ENCODE peak calls at places on chromosomes 12 and 14, in eight cellular contexts. G is uterus, F is lower lobe of right lung, I is AG04450, M is HL-60, L is cardiac muscle cell, X is astrocyte, W is A673. C is an unnamed sample.

GRCh38 chr14:61064866-61065265 is 83.8 kb downstream of the SLC38A6 start:
- DNase-seq in M (no peak), L (no peak), I (no peak), X (no peak), G (no peak), F (no peak), W (no peak), C (no peak)

GRCh38 chr12:20132818-20133217 is 235.5 kb upstream of the PDE3A start:
- DNase-seq in L (no peak), W (no peak), F (no peak), X (no peak), G (no peak), I (no peak), M (no peak), C (no peak)

GRCh38 chr12:96177013-96177412 is 17.2 kb upstream of the ELK3 start:
- DNase-seq in W (no peak), L (peak), I (no peak), G (no peak), F (no peak), X (peak), M (peak), C (no peak)

GRCh38 chr12:6766651-6767300 is 613 bp downstream of the PTMS start:
- DNase-seq in W (peak), G (peak), L (peak), I (no peak), X (peak), F (peak), M (no peak), C (peak)

GRCh38 chr14:99786423-99787051 is 6.7 kb upstream of the EML1 start:
- DNase-seq in M (no peak), I (no peak), G (peak), X (no peak), L (no peak), F (no peak), W (no peak), C (no peak)

GRCh38 chr12:104793280-104793679 is 164.8 kb downstream of the SLC41A2 start:
- DNase-seq in W (no peak), X (peak), M (no peak), F (no peak), L (peak), G (no peak), I (no peak), C (no peak)

GRCh38 chr14:102922490-102923200 is at the start of gene AMN:
- DNase-seq in X (no peak), W (no peak), G (no peak), L (peak), M (no peak), F (peak), I (no peak), C (no peak)

GRCh38 chr12:111160350-111161142 is 208.3 kb downstream of the PHETA1 start:
- DNase-seq in G (no peak), X (no peak), I (no peak), F (no peak), L (no peak), W (no peak), M (no peak), C (no peak)

GRCh38 chr14:55625481-55625880 is 45.5 kb downstream of the KTN1 start:
- DNase-seq in W (no peak), M (no peak), L (no peak), F (no peak), X (no peak), G (no peak), I (no peak), C (no peak)

GRCh38 chr12:54560374-54560858 is 11.0 kb downstream of the PDE1B start:
- DNase-seq in M (peak), F (peak), I (no peak), X (peak), W (peak), G (peak), L (peak), C (peak)

GRCh38 chr14:69650948-69651369 is 39.6 kb downstream of the SUSD6 start:
- DNase-seq in X (no peak), W (no peak), I (no peak), L (peak), F (no peak), G (no peak), M (no peak), C (peak)

GRCh38 chr14:103802353-103802752 is 45.0 kb downstream of the PPP1R13B start:
- DNase-seq in W (no peak), L (no peak), F (no peak), X (no peak), G (no peak), M (no peak), I (no peak), C (no peak)

GRCh38 chr12:131137836-131138637 is 184.3 kb downstream of the ADGRD1 start:
- DNase-seq in I (no peak), L (peak), M (no peak), W (no peak), G (peak), X (no peak), F (no peak), C (no peak)

GRCh38 chr14:81206115-81206514 is 14.6 kb downstream of the GTF2A1 start:
- DNase-seq in M (no peak), G (no peak), X (no peak), W (no peak), I (no peak), L (no peak), F (no peak), C (no peak)

GRCh38 chr12:66942741-66943465 is 264.0 kb upstream of the GRIP1 start:
- DNase-seq in F (no peak), I (no peak), L (no peak), W (no peak), X (no peak), G (no peak), M (no peak), C (no peak)

GRCh38 chr14:77641534-77642341 is 25.3 kb upstream of the SPTLC2 start:
- DNase-seq in M (peak), W (peak), I (no peak), F (peak), L (peak), G (peak), X (peak), C (peak)

GRCh38 chr14:67187210-67187609 is 2.0 kb upstream of the GARIN2 start:
- DNase-seq in M (no peak), G (peak), W (peak), I (no peak), L (peak), X (peak), F (no peak), C (no peak)

GRCh38 chr12:8985213-8985612 is 4.1 kb upstream of the KLRG1 start:
- DNase-seq in L (no peak), X (no peak), G (no peak), F (no peak), I (no peak), M (no peak), W (no peak), C (no peak)

GRCh38 chr14:73424453-73424852 is 33.9 kb downstream of the NUMB start:
- DNase-seq in L (peak), F (no peak), I (no peak), X (no peak), W (no peak), G (no peak), M (no peak), C (no peak)

GRCh38 chr12:6688543-6688999 is 604 bp downstream of the ZNF384 start:
- DNase-seq in L (no peak), X (peak), F (peak), G (no peak), W (no peak), I (no peak), M (no peak), C (peak)

GRCh38 chr12:76883151-76883550 is 4.3 kb upstream of the CSRP2 start:
- DNase-seq in L (peak), W (no peak), X (peak), G (no peak), I (no peak), M (no peak), F (no peak), C (no peak)

GRCh38 chr12:48925218-48925871 is at the start of gene FKBP11:
- DNase-seq in X (peak), I (no peak), F (peak), W (peak), M (no peak), G (peak), L (peak), C (peak)

GRCh38 chr14:61186793-61187641 is 94.1 kb downstream of the TMEM30B start:
- DNase-seq in G (no peak), I (no peak), L (no peak), X (no peak), F (no peak), W (no peak), M (no peak), C (no peak)

DNA sequence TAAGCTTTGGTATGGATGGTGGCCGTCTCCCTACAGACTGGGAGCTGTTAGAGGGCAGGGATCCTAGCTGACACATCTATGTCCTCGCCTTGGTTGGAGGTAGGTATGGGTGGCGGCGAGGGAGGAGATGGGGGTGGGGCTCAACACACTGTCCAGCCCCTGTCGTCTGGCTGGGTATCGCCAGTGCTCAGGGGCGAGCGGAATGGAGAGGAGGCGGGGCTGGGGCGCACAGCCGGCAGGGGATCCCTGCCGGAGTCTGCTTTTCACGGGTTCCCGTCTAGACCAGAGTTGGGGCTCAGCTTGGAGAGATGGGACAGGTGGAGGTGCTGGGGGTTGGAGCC is 16.1 kb downstream of the TAMALIN start:
- DNase-seq in L (no peak), W (no peak), F (no peak), I (no peak), X (no peak), M (no peak), G (peak), C (no peak)
- H3K4me3 ChIP-seq in L (peak), W (peak), F (peak), I (peak), X (peak), M (peak), G (peak), C (peak)

GRCh38 chr12:57127101-57127709 is 1.1 kb upstream of the LRP1 start:
- DNase-seq in F (peak), I (no peak), W (no peak), M (no peak), L (no peak), G (peak), X (no peak), C (peak)

GRCh38 chr12:57126561-57126960 is 1.7 kb upstream of the LRP1 start:
- DNase-seq in W (no peak), X (no peak), F (no peak), L (no peak), M (no peak), I (no peak), G (no peak), C (no peak)

GRCh38 chr12:57129311-57130288 is 1.3 kb downstream of the LRP1 start:
- DNase-seq in W (no peak), F (no peak), G (peak), X (no peak), M (no peak), I (no peak), L (no peak), C (no peak)

GRCh38 chr12:57127710-57128518 is at the start of gene LRP1:
- DNase-seq in W (peak), G (peak), M (no peak), F (peak), L (peak), I (no peak), X (peak), C (peak)

DNA sequence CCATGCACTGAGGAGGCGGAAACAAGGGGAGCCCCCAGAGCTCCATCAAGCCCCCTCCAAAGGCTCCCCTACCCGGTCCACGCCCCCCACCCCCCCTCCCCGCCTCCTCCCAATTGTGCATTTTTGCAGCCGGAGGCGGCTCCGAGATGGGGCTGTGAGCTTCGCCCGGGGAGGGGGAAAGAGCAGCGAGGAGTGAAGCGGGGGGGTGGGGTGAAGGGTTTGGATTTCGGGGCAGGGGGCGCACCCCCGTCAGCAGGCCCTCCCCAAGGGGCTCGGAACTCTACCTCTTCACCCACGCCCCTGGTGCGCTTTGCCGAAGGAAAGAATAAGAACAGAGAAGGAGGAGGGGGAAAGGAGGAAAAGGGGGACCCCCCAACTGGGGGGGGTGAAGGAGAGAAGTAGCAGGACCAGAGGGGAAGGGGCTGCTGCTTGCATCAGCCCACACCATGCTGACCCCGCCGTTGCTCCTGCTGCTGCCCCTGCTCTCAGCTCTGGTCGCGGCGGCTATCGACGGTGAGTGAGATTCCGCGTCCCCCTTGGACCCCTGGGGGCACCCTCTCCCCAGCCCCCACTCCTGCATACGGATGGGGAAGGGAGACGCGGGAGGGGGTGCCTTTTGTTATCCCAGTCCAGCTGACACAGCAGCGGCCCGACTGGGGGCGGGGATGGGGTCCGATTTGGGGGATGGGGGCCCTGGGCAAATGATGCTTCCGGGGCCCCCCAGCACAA is 400 bp downstream of the LRP1 start:
- DNase-seq in W (no peak), F (no peak), I (no peak), M (no peak), X (no peak), G (no peak), L (no peak), C (no peak)
- H3K27ac ChIP-seq in W (peak), F (peak), I (peak), M (no peak), X (peak), G (peak), L (no peak), C (peak)

DNA sequence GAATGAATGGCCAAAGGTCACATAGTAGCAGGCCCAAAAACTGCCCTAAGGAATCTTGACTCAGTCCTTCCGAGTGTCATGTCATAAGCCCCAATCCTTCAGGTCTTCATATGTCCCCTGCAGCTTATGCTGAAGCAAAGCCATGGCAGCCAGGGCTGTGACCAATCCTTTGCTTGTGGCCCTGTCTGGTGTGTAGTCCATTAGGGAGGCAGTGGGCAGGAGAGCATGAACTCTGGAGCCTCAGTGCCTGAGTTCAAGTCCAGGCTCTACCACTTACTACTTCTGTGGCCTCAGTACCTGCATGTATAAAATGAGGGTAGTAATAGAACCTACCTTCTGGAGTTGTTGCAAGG is 20.3 kb downstream of the PLEKHG3 start:
- DNase-seq in G (no peak), I (no peak), F (no peak), X (no peak), M (no peak), W (no peak), L (no peak), C (no peak)
- H3K4me3 ChIP-seq in G (no peak), I (no peak), F (no peak), X (no peak), M (no peak), W (no peak), L (no peak), C (no peak)

DNA sequence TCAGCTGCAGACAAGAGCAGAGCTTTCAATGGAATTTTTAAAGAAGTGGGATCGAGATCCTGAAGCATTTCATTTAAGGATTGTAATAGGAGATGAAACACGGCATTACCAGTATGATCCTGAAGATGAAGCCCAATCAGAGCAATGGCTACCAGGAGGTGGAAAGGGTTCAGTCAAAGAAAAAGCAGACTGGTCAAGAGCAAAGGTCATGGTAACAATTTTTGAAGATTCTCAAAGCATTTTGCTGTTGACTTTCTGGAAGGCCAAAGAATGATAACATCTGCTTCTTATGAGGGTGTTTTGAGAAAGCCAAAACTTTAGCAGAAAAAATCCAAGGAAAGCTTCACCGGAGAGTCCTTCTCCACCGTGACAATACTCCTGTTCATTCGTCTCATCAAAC is 204.3 kb upstream of the EEA1 start:
- DNase-seq in W (no peak), L (no peak), M (no peak), I (no peak), F (no peak), G (no peak), X (no peak), C (no peak)
- H3K27ac ChIP-seq in W (no peak), L (no peak), M (peak), I (no peak), F (no peak), G (no peak), X (no peak), C (no peak)

GRCh38 chr12:64825143-64826011 is 930 bp downstream of the TBC1D30 start:
- DNase-seq in W (no peak), M (no peak), X (no peak), G (no peak), L (no peak), I (no peak), F (no peak), C (no peak)
- H3K4me3 ChIP-seq in W (peak), M (peak), X (no peak), G (peak), L (peak), I (no peak), F (peak), C (peak)

DNA sequence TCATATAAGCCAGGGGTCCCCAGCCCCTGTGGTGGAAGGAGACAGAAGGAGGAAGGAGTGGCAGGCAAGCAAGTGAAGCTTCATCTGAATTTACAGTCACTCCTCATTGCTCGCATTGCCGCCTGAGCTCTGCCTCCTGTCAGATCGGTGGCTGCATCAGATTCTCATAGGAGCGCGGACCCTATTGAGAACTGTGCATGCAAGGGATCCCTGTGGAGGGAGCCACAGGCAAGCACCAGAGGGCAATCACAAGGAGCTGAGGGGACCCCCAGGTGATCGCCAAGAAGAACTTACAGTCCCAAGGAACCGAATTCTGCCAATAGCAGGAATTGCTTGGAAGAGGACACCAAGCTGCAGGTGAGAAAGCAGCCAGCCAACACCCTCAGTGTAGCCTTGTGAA is 33.2 kb upstream of the VRK1 start:
- DNase-seq in I (no peak), G (no peak), W (no peak), M (no peak), L (no peak), F (no peak), X (no peak), C (no peak)
- H3K27ac ChIP-seq in I (no peak), G (no peak), W (no peak), M (peak), L (no peak), F (no peak), X (no peak), C (no peak)

DNA sequence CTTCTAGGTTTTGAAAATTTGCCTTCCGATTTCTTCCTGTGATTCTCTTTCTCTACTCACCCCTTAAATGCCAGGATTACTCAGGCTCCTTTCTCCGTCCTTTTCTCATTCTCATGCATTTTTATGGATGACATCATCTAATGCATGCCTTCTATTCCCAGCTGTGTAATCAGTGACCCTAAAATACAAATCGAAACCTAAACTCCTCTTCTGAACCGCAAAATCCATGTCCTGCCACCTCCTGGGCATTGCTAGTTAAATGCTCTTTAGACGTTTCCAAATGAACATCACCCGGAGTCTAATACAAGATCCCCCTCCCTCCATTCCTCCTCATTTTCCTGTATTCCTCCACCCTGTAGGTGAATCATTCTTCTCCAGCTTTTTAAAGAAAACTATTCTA is 1703.1 kb upstream of the FLRT2 start:
- DNase-seq in L (peak), G (no peak), X (no peak), I (no peak), M (no peak), W (peak), F (no peak), C (no peak)
- H3K4me3 ChIP-seq in L (no peak), G (no peak), X (no peak), I (no peak), M (no peak), W (no peak), F (no peak), C (no peak)

GRCh38 chr14:54606178-54606577 is 39.2 kb downstream of the SAMD4A start:
- DNase-seq in W (peak), F (peak), M (no peak), I (no peak), X (peak), G (no peak), L (peak), C (no peak)
- H3K27ac ChIP-seq in W (no peak), F (no peak), M (no peak), I (no peak), X (peak), G (peak), L (peak), C (no peak)

GRCh38 chr14:74571441-74571841 is 40.6 kb downstream of the LTBP2 start:
- DNase-seq in I (no peak), X (peak), G (no peak), L (peak), M (no peak), W (no peak), F (no peak), C (no peak)
- H3K4me3 ChIP-seq in I (peak), X (peak), G (peak), L (no peak), M (no peak), W (no peak), F (peak), C (peak)

GRCh38 chr12:64583395-64584172 is 26.7 kb upstream of the RASSF3 start:
- DNase-seq in I (no peak), G (peak), F (no peak), X (no peak), W (peak), M (no peak), L (peak), C (no peak)
- H3K27ac ChIP-seq in I (no peak), G (peak), F (peak), X (no peak), W (peak), M (no peak), L (no peak), C (peak)